ENCODE peak calls at places on chromosomes 1 and 21, in eight cellular contexts. E is ELR; Y is activated CD4-positive, alpha-beta T cell treated with anti-CD3 and anti-CD28 coated beads for 24 hours; A is left cardiac atrium; U is C1 segment of cervical spinal cord; Q is RWPE1; B is HEK293T; S is heart left ventricle. D is an unnamed sample.

GRCh38 chr1:5994713-5995621 is 2.7 kb upstream of the NPHP4 start:
- DNase-seq in S (no peak), Q (no peak), A (no peak), B (no peak), E (no peak), Y (peak; percentile 37), U (no peak), D (no peak)

GRCh38 chr1:43582162-43582566 is 51.5 kb downstream of the PTPRF start:
- DNase-seq in B (peak; percentile 40), E (peak; percentile 97), A (peak; percentile 29), Q (peak; percentile 98), Y (peak; percentile 19), S (no peak), U (no peak), D (peak; percentile 93)

GRCh38 chr21:41763996-41764395 is 2.9 kb downstream of the RIPK4 start:
- DNase-seq in S (no peak), A (no peak), B (no peak), Y (no peak), Q (no peak), U (no peak), E (no peak), D (no peak)

GRCh38 chr1:6419803-6420593 is at the start of gene HES2:
- DNase-seq in A (peak; percentile 50), Y (no peak), S (no peak), U (no peak), B (no peak), Q (peak; percentile 84), E (no peak), D (no peak)

GRCh38 chr1:2283991-2284895 is 56.1 kb downstream of the SKI start:
- DNase-seq in Y (no peak), U (no peak), S (no peak), A (no peak), E (no peak), Q (no peak), B (no peak), D (no peak)

GRCh38 chr1:172390620-172391491 is 29.6 kb upstream of the C1orf105 start:
- DNase-seq in E (peak; percentile 49), Q (no peak), B (no peak), U (peak; percentile 11), A (no peak), Y (no peak), S (peak; percentile 42), D (no peak)

GRCh38 chr21:39000496-39000895 is 182.8 kb downstream of the PSMG1 start:
- DNase-seq in S (peak; percentile 67), Q (no peak), A (no peak), Y (no peak), B (no peak), U (no peak), E (peak; percentile 56), D (no peak)

GRCh38 chr1:45854724-45855123 is 51.3 kb downstream of the MAST2 start:
- DNase-seq in Y (no peak), E (no peak), A (no peak), S (no peak), Q (peak; percentile 9), U (no peak), B (no peak), D (no peak)

GRCh38 chr1:175126347-175126746 is 58.7 kb downstream of the TNN start:
- DNase-seq in U (no peak), S (no peak), B (no peak), Y (no peak), A (no peak), E (no peak), Q (no peak), D (no peak)

GRCh38 chr1:48203287-48203900 is 19.1 kb upstream of the SLC5A9 start:
- DNase-seq in B (peak; percentile 45), Q (peak; percentile 54), A (no peak), U (no peak), E (peak; percentile 43), S (no peak), Y (no peak), D (peak; percentile 23)

GRCh38 chr1:109263234-109263596 is 13.9 kb downstream of the CELSR2 start:
- DNase-seq in Y (no peak), E (no peak), A (no peak), B (no peak), Q (no peak), S (no peak), U (no peak), D (no peak)

GRCh38 chr1:51780927-51781326 is 97.6 kb downstream of the NRDC start:
- DNase-seq in E (no peak), A (no peak), S (no peak), Y (no peak), B (no peak), U (no peak), Q (no peak), D (no peak)

GRCh38 chr1:164760585-164760968 is 201.6 kb downstream of the PBX1 start:
- DNase-seq in Q (no peak), U (no peak), S (no peak), E (no peak), B (no peak), Y (no peak), A (no peak), D (no peak)

GRCh38 chr1:203026666-203027663 is 674 bp downstream of the PPFIA4 start:
- DNase-seq in E (no peak), U (no peak), Y (no peak), Q (no peak), S (no peak), B (peak; percentile 9), A (no peak), D (no peak)

D was measured in HCT116.